ENCODE peak calls at places on chromosomes 1 and 21, in nine cellular contexts. One of them, this sample, is unnamed.
A peak's percentile ranks its signal among the peaks of the same experiment; 100 is the strongest.

GRCh38 chr1:72366473-72366872 is 84.1 kb upstream of the NEGR1 start:
- DNase-seq in stomach: no peak
- DNase-seq in right lobe of liver: peak; percentile 29
- DNase-seq in A673: peak; percentile 77
- DNase-seq in ovary: no peak
- DNase-seq in heart left ventricle: no peak
- DNase-seq in left ventricle myocardium inferior: no peak
- DNase-seq in osteoblast: no peak
- DNase-seq in prostate gland: peak; percentile 17
- DNase-seq in this sample: no peak

GRCh38 chr1:235254721-235255120 is 73.3 kb downstream of the ARID4B start:
- DNase-seq in ovary: no peak
- DNase-seq in heart left ventricle: no peak
- DNase-seq in osteoblast: no peak
- DNase-seq in prostate gland: no peak
- DNase-seq in stomach: no peak
- DNase-seq in A673: no peak
- DNase-seq in right lobe of liver: no peak
- DNase-seq in left ventricle myocardium inferior: no peak
- DNase-seq in this sample: no peak

GRCh38 chr1:207058878-207059867 is 6.1 kb downstream of the PFKFB2 start:
- DNase-seq in A673: no peak
- DNase-seq in stomach: no peak
- DNase-seq in heart left ventricle: no peak
- DNase-seq in prostate gland: no peak
- DNase-seq in ovary: no peak
- DNase-seq in right lobe of liver: no peak
- DNase-seq in osteoblast: no peak
- DNase-seq in left ventricle myocardium inferior: no peak
- DNase-seq in this sample: no peak

GRCh38 chr1:235500971-235501540 is 3.2 kb downstream of the B3GALNT2 start:
- DNase-seq in right lobe of liver: no peak
- DNase-seq in ovary: no peak
- DNase-seq in prostate gland: no peak
- DNase-seq in left ventricle myocardium inferior: no peak
- DNase-seq in heart left ventricle: no peak
- DNase-seq in A673: no peak
- DNase-seq in stomach: no peak
- DNase-seq in osteoblast: no peak
- DNase-seq in this sample: no peak

GRCh38 chr1:216682694-216683243 is 40.5 kb downstream of the ESRRG start:
- DNase-seq in A673: no peak
- DNase-seq in ovary: no peak
- DNase-seq in left ventricle myocardium inferior: no peak
- DNase-seq in stomach: no peak
- DNase-seq in heart left ventricle: no peak
- DNase-seq in right lobe of liver: no peak
- DNase-seq in prostate gland: no peak
- DNase-seq in osteoblast: no peak
- DNase-seq in this sample: no peak

GRCh38 chr1:154849645-154850131 is 20.4 kb downstream of the KCNN3 start:
- DNase-seq in ovary: no peak
- DNase-seq in A673: peak; percentile 40
- DNase-seq in left ventricle myocardium inferior: no peak
- DNase-seq in prostate gland: no peak
- DNase-seq in heart left ventricle: no peak
- DNase-seq in right lobe of liver: no peak
- DNase-seq in osteoblast: peak; percentile 84
- DNase-seq in stomach: no peak
- DNase-seq in this sample: no peak

GRCh38 chr1:22502167-22502566 is 50.5 kb downstream of the ZBTB40 start:
- DNase-seq in A673: no peak
- DNase-seq in heart left ventricle: no peak
- DNase-seq in osteoblast: no peak
- DNase-seq in left ventricle myocardium inferior: no peak
- DNase-seq in prostate gland: no peak
- DNase-seq in right lobe of liver: no peak
- DNase-seq in ovary: no peak
- DNase-seq in stomach: no peak
- DNase-seq in this sample: no peak

GRCh38 chr1:179747611-179748010 is 4.5 kb downstream of the FAM163A start:
- DNase-seq in prostate gland: no peak
- DNase-seq in ovary: no peak
- DNase-seq in heart left ventricle: no peak
- DNase-seq in osteoblast: no peak
- DNase-seq in right lobe of liver: no peak
- DNase-seq in left ventricle myocardium inferior: no peak
- DNase-seq in stomach: no peak
- DNase-seq in A673: no peak
- DNase-seq in this sample: no peak

GRCh38 chr1:30045304-30046090 is 677.9 kb downstream of the MATN1 start:
- DNase-seq in left ventricle myocardium inferior: no peak
- DNase-seq in osteoblast: no peak
- DNase-seq in heart left ventricle: no peak
- DNase-seq in prostate gland: no peak
- DNase-seq in right lobe of liver: no peak
- DNase-seq in stomach: no peak
- DNase-seq in A673: no peak
- DNase-seq in ovary: no peak
- DNase-seq in this sample: no peak

GRCh38 chr21:34574984-34575529 is 39.9 kb downstream of the RCAN1 start:
- DNase-seq in A673: no peak
- DNase-seq in heart left ventricle: no peak
- DNase-seq in left ventricle myocardium inferior: no peak
- DNase-seq in prostate gland: no peak
- DNase-seq in osteoblast: no peak
- DNase-seq in right lobe of liver: no peak
- DNase-seq in ovary: no peak
- DNase-seq in stomach: no peak
- DNase-seq in this sample: no peak

GRCh38 chr21:25370311-25370744 is 237.0 kb downstream of the MRPL39 start:
- DNase-seq in ovary: no peak
- DNase-seq in prostate gland: no peak
- DNase-seq in osteoblast: peak; percentile 88
- DNase-seq in right lobe of liver: no peak
- DNase-seq in left ventricle myocardium inferior: no peak
- DNase-seq in A673: peak; percentile 25
- DNase-seq in stomach: no peak
- DNase-seq in heart left ventricle: no peak
- DNase-seq in this sample: no peak

GRCh38 chr1:111466480-111466879 is 7.3 kb upstream of the C1orf162 start:
- DNase-seq in ovary: no peak
- DNase-seq in heart left ventricle: no peak
- DNase-seq in left ventricle myocardium inferior: no peak
- DNase-seq in right lobe of liver: no peak
- DNase-seq in osteoblast: no peak
- DNase-seq in stomach: no peak
- DNase-seq in prostate gland: no peak
- DNase-seq in A673: no peak
- DNase-seq in this sample: no peak
- H3K4me3 ChIP-seq in ovary: no peak overlapping the region
- H3K4me3 ChIP-seq in heart left ventricle: no peak overlapping the region
- H3K4me3 ChIP-seq in left ventricle myocardium inferior: no peak overlapping the region
- H3K4me3 ChIP-seq in right lobe of liver: no peak overlapping the region
- H3K4me3 ChIP-seq in osteoblast: no peak overlapping the region
- H3K4me3 ChIP-seq in stomach: no peak overlapping the region
- H3K4me3 ChIP-seq in prostate gland: no peak overlapping the region
- H3K4me3 ChIP-seq in A673: no peak overlapping the region
- H3K4me3 ChIP-seq in this sample: no peak overlapping the region

DNA sequence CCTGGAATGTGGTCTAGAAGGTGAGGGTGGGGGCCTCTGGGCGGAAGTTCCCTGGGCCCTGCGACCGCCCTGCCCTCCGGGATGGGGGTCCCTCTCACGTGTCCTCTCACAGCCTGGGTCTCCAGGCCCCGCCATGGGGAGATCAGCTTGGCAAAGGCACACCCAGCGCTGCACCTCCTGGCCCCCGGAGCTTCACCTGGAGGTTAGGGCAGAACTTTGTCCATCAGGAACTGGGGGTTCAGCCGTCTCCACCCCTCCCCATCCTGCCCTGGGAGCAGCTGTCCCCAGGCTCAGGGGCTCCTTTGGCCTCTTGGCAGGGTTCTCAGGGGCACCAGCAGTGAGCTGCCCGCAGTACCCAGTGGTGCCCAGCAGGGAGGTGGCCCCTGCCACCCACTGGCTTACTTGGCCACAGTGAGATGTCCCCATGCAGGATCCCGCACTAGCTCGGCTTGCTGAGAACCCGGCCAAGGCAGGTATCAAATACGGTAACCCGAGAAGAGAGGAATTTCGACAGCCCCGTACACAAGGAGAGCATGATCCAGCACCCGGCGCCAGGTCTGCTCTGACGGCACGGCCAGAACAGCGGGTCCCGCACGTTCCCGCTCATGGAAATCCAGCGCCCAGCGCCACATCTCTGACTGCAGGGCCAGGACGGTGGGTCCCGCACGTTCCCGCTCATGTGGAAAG is 36.7 kb downstream of the RRP1 start:
- DNase-seq in ovary: no peak
- DNase-seq in osteoblast: peak; percentile 73
- DNase-seq in A673: no peak
- DNase-seq in stomach: peak; percentile 42
- DNase-seq in left ventricle myocardium inferior: no peak
- DNase-seq in prostate gland: peak; percentile 41
- DNase-seq in right lobe of liver: no peak
- DNase-seq in heart left ventricle: no peak
- DNase-seq in this sample: no peak
- TF ChIP-seq CTCF in ovary: no peak
- TF ChIP-seq CTCF in osteoblast: peak; percentile 28
- TF ChIP-seq CTCF in A673: peak; percentile 19
- TF ChIP-seq CTCF in stomach: no peak
- TF ChIP-seq CTCF in left ventricle myocardium inferior: peak; percentile 34
- TF ChIP-seq CTCF in prostate gland: peak; percentile 11
- TF ChIP-seq CTCF in right lobe of liver: no peak
- TF ChIP-seq CTCF in heart left ventricle: no peak
- TF ChIP-seq CTCF in this sample: no peak

GRCh38 chr21:30628109-30628508 is 6.9 kb upstream of the KRTAP20-2 start:
- DNase-seq in heart left ventricle: no peak
- DNase-seq in osteoblast: no peak
- DNase-seq in prostate gland: no peak
- DNase-seq in ovary: no peak
- DNase-seq in right lobe of liver: no peak
- DNase-seq in stomach: no peak
- DNase-seq in left ventricle myocardium inferior: no peak
- DNase-seq in A673: no peak
- DNase-seq in this sample: no peak

GRCh38 chr21:30625449-30625848 is 5.0 kb downstream of the KRTAP20-4 start:
- DNase-seq in prostate gland: no peak
- DNase-seq in ovary: no peak
- DNase-seq in osteoblast: no peak
- DNase-seq in A673: no peak
- DNase-seq in right lobe of liver: no peak
- DNase-seq in heart left ventricle: no peak
- DNase-seq in stomach: no peak
- DNase-seq in left ventricle myocardium inferior: no peak
- DNase-seq in this sample: no peak

GRCh38 chr21:30623362-30623761 is 2.9 kb downstream of the KRTAP20-4 start:
- DNase-seq in stomach: no peak
- DNase-seq in heart left ventricle: no peak
- DNase-seq in prostate gland: no peak
- DNase-seq in ovary: no peak
- DNase-seq in left ventricle myocardium inferior: no peak
- DNase-seq in A673: no peak
- DNase-seq in right lobe of liver: no peak
- DNase-seq in osteoblast: no peak
- DNase-seq in this sample: no peak

GRCh38 chr21:30634906-30635305 is at the start of gene KRTAP20-2:
- DNase-seq in left ventricle myocardium inferior: no peak
- DNase-seq in A673: no peak
- DNase-seq in prostate gland: no peak
- DNase-seq in stomach: no peak
- DNase-seq in osteoblast: no peak
- DNase-seq in ovary: no peak
- DNase-seq in right lobe of liver: no peak
- DNase-seq in heart left ventricle: no peak
- DNase-seq in this sample: no peak

DNA sequence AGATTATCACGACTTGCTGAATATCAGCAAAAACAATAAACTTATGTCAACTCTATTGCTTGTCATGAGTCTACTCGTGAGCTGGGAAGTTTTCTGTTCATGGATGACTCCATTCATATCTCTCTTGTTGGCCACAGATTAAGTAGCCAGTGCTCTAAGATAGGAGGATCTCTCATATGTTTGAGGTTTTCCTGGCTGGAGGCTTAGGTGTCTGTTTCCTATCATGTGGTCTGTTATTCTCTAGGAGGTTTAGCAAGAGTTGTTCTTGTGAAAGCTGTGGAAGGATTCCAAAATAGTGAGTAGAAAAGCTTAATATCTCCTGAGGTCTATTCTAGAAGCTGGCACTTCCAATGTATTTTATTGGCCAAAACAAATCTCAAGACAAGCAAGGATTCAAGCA is 5.8 kb upstream of the KRTAP20-2 start:
- DNase-seq in heart left ventricle: no peak
- DNase-seq in right lobe of liver: no peak
- DNase-seq in stomach: no peak
- DNase-seq in A673: no peak
- DNase-seq in left ventricle myocardium inferior: no peak
- DNase-seq in ovary: no peak
- DNase-seq in osteoblast: no peak
- DNase-seq in prostate gland: no peak
- DNase-seq in this sample: no peak
- H3K9me3 ChIP-seq in heart left ventricle: no peaks in the 10 kb centered on the region
- H3K9me3 ChIP-seq in right lobe of liver: no peaks in the 10 kb centered on the region
- H3K9me3 ChIP-seq in stomach: peaks cover 28% of the 10 kb centered on the region
- H3K9me3 ChIP-seq in A673: peaks cover 5% of the 10 kb centered on the region
- H3K9me3 ChIP-seq in left ventricle myocardium inferior: peaks cover 10% of the 10 kb centered on the region
- H3K9me3 ChIP-seq in ovary: no peaks in the 10 kb centered on the region
- H3K9me3 ChIP-seq in osteoblast: no peaks in the 10 kb centered on the region
- H3K9me3 ChIP-seq in prostate gland: no peaks in the 10 kb centered on the region
- H3K9me3 ChIP-seq in this sample: peaks cover 8% of the 10 kb centered on the region

GRCh38 chr1:41238311-41239094 is 3.6 kb downstream of the SCMH1 start:
- DNase-seq in osteoblast: no peak
- DNase-seq in prostate gland: no peak
- DNase-seq in stomach: no peak
- DNase-seq in right lobe of liver: no peak
- DNase-seq in ovary: no peak
- DNase-seq in A673: no peak
- DNase-seq in heart left ventricle: no peak
- DNase-seq in left ventricle myocardium inferior: no peak
- DNase-seq in this sample: no peak
- H3K4me3 ChIP-seq in osteoblast: no peak overlapping the region
- H3K4me3 ChIP-seq in prostate gland: no peak overlapping the region
- H3K4me3 ChIP-seq in stomach: no peak overlapping the region
- H3K4me3 ChIP-seq in right lobe of liver: no peak overlapping the region
- H3K4me3 ChIP-seq in ovary: no peak overlapping the region
- H3K4me3 ChIP-seq in A673: no peak overlapping the region
- H3K4me3 ChIP-seq in heart left ventricle: no peak overlapping the region
- H3K4me3 ChIP-seq in left ventricle myocardium inferior: no peak overlapping the region
- H3K4me3 ChIP-seq in this sample: no peak overlapping the region

This sample was measured in heart right ventricle.